ENCODE peak calls at places on chromosomes 16 and 17, in four cellular contexts. One of them, this sample, is unnamed.

GRCh38 chr17:20053343-20053964 is 44.3 kb downstream of the SPECC1 start:
- DNase-seq in HEK293T: no peak
- DNase-seq in NCI-H460: no peak
- DNase-seq in WTC11: no peak
- DNase-seq in this sample: no peak

GRCh38 chr17:77363821-77364361 is 223.1 kb downstream of the SEC14L1 start:
- DNase-seq in HEK293T: no peak
- DNase-seq in NCI-H460: no peak
- DNase-seq in WTC11: peak
- DNase-seq in this sample: no peak

GRCh38 chr17:21089145-21089544 is 37.6 kb upstream of the DHRS7B start:
- DNase-seq in HEK293T: no peak
- DNase-seq in NCI-H460: no peak
- DNase-seq in WTC11: no peak
- DNase-seq in this sample: peak

GRCh38 chr17:7440113-7440822 is 956 bp downstream of the FGF11 start:
- DNase-seq in HEK293T: peak
- DNase-seq in NCI-H460: peak
- DNase-seq in WTC11: peak
- DNase-seq in this sample: peak

GRCh38 chr17:9346296-9346926 is 229.2 kb downstream of the STX8 start:
- DNase-seq in HEK293T: no peak
- DNase-seq in NCI-H460: no peak
- DNase-seq in WTC11: no peak
- DNase-seq in this sample: no peak

GRCh38 chr16:4052096-4052495 is 64.1 kb downstream of the ADCY9 start:
- DNase-seq in HEK293T: no peak
- DNase-seq in NCI-H460: no peak
- DNase-seq in WTC11: no peak
- DNase-seq in this sample: no peak

GRCh38 chr16:321532-321931 is 31.0 kb downstream of the AXIN1 start:
- DNase-seq in HEK293T: no peak
- DNase-seq in NCI-H460: no peak
- DNase-seq in WTC11: no peak
- DNase-seq in this sample: no peak

GRCh38 chr16:68434654-68435210 is 13.6 kb downstream of the SMPD3 start:
- DNase-seq in HEK293T: no peak
- DNase-seq in NCI-H460: no peak
- DNase-seq in WTC11: no peak
- DNase-seq in this sample: no peak

GRCh38 chr17:40188694-40189093 is 11.4 kb downstream of the RAPGEFL1 start:
- DNase-seq in HEK293T: no peak
- DNase-seq in NCI-H460: no peak
- DNase-seq in WTC11: no peak
- DNase-seq in this sample: no peak

GRCh38 chr16:50602531-50603205 is 54.5 kb downstream of the NKD1 start:
- DNase-seq in HEK293T: no peak
- DNase-seq in NCI-H460: no peak
- DNase-seq in WTC11: no peak
- DNase-seq in this sample: no peak

GRCh38 chr17:16962804-16963203 is 9.1 kb downstream of the TNFRSF13B start:
- DNase-seq in HEK293T: no peak
- DNase-seq in NCI-H460: no peak
- DNase-seq in WTC11: no peak
- DNase-seq in this sample: no peak

GRCh38 chr16:67678354-67679023 is 11.9 kb downstream of the C16orf86 start:
- DNase-seq in HEK293T: peak
- DNase-seq in NCI-H460: no peak
- DNase-seq in WTC11: no peak
- DNase-seq in this sample: no peak

GRCh38 chr17:78112508-78113471 is 15.8 kb downstream of the TMC6 start:
- DNase-seq in HEK293T: peak
- DNase-seq in NCI-H460: peak
- DNase-seq in WTC11: peak
- DNase-seq in this sample: peak

GRCh38 chr16:30949655-30950515 is 1.0 kb downstream of the ORAI3 start:
- DNase-seq in HEK293T: no peak
- DNase-seq in NCI-H460: peak
- DNase-seq in WTC11: peak
- DNase-seq in this sample: peak

GRCh38 chr17:81553018-81553615 is 964 bp upstream of the FAAP100 start:
- DNase-seq in HEK293T: peak
- DNase-seq in NCI-H460: peak
- DNase-seq in WTC11: peak
- DNase-seq in this sample: peak

GRCh38 chr17:77432791-77433190 is 292.0 kb downstream of the SEC14L1 start:
- DNase-seq in HEK293T: no peak
- DNase-seq in NCI-H460: no peak
- DNase-seq in WTC11: no peak
- DNase-seq in this sample: no peak

GRCh38 chr16:82016964-82017363 is 5.7 kb upstream of the SDR42E1 start:
- DNase-seq in HEK293T: no peak
- DNase-seq in NCI-H460: no peak
- DNase-seq in WTC11: no peak
- DNase-seq in this sample: no peak

This sample was measured in Karpas-422.